ENCODE peak calls at places on chromosomes 7 and 10, in six cellular contexts. One of them, this sample, is unnamed.

GRCh38 chr10:64036996-64037666 is 515.9 kb downstream of the REEP3 start:
- DNase-seq in RCC 7860: no peak
- DNase-seq in HFF-Myc: no peak
- DNase-seq in germinal center: no peak
- DNase-seq in lung microvascular endothelial cell: no peak
- DNase-seq in PC-9: no peak
- DNase-seq in this sample: no peak

GRCh38 chr7:6338551-6339274 is 66.3 kb upstream of the CYTH3 start:
- DNase-seq in RCC 7860: no peak
- DNase-seq in HFF-Myc: no peak
- DNase-seq in germinal center: no peak
- DNase-seq in lung microvascular endothelial cell: peak
- DNase-seq in PC-9: no peak
- DNase-seq in this sample: no peak

GRCh38 chr10:9311702-9312499 is 1257.4 kb downstream of the GATA3 start:
- DNase-seq in RCC 7860: no peak
- DNase-seq in HFF-Myc: no peak
- DNase-seq in germinal center: no peak
- DNase-seq in lung microvascular endothelial cell: no peak
- DNase-seq in PC-9: no peak
- DNase-seq in this sample: no peak

GRCh38 chr7:34013421-34013820 is 108.1 kb downstream of the BMPER start:
- DNase-seq in RCC 7860: no peak
- DNase-seq in HFF-Myc: no peak
- DNase-seq in germinal center: no peak
- DNase-seq in lung microvascular endothelial cell: no peak
- DNase-seq in PC-9: no peak
- DNase-seq in this sample: no peak

GRCh38 chr7:33836797-33837355 is 68.5 kb upstream of the BMPER start:
- DNase-seq in RCC 7860: no peak
- DNase-seq in HFF-Myc: no peak
- DNase-seq in germinal center: no peak
- DNase-seq in lung microvascular endothelial cell: no peak
- DNase-seq in PC-9: no peak
- DNase-seq in this sample: no peak

GRCh38 chr7:12803542-12803941 is 116.1 kb downstream of the ARL4A start:
- DNase-seq in RCC 7860: no peak
- DNase-seq in HFF-Myc: no peak
- DNase-seq in germinal center: no peak
- DNase-seq in lung microvascular endothelial cell: no peak
- DNase-seq in PC-9: no peak
- DNase-seq in this sample: no peak

GRCh38 chr7:55533050-55533728 is 39.1 kb downstream of the VOPP1 start:
- DNase-seq in RCC 7860: no peak
- DNase-seq in HFF-Myc: no peak
- DNase-seq in germinal center: peak
- DNase-seq in lung microvascular endothelial cell: peak
- DNase-seq in PC-9: peak
- DNase-seq in this sample: no peak

GRCh38 chr10:24851595-24851994 is 100.8 kb downstream of the PRTFDC1 start:
- DNase-seq in RCC 7860: no peak
- DNase-seq in HFF-Myc: no peak
- DNase-seq in germinal center: no peak
- DNase-seq in lung microvascular endothelial cell: no peak
- DNase-seq in PC-9: no peak
- DNase-seq in this sample: peak

GRCh38 chr10:47026301-47027107 is 115.3 kb downstream of the PTPN20 start:
- DNase-seq in RCC 7860: no peak
- DNase-seq in HFF-Myc: no peak
- DNase-seq in germinal center: no peak
- DNase-seq in lung microvascular endothelial cell: no peak
- DNase-seq in PC-9: no peak
- DNase-seq in this sample: no peak

GRCh38 chr7:99372275-99373085 is 2.0 kb upstream of the ARPC1B start:
- DNase-seq in RCC 7860: peak
- DNase-seq in HFF-Myc: no peak
- DNase-seq in germinal center: no peak
- DNase-seq in lung microvascular endothelial cell: no peak
- DNase-seq in PC-9: peak
- DNase-seq in this sample: no peak

GRCh38 chr7:43785425-43785824 is 26.9 kb downstream of the BLVRA start:
- DNase-seq in RCC 7860: peak
- DNase-seq in HFF-Myc: peak
- DNase-seq in germinal center: no peak
- DNase-seq in lung microvascular endothelial cell: no peak
- DNase-seq in PC-9: peak
- DNase-seq in this sample: no peak

GRCh38 chr7:100975391-100975821 is 6.0 kb downstream of the MUC12 start:
- DNase-seq in RCC 7860: no peak
- DNase-seq in HFF-Myc: no peak
- DNase-seq in germinal center: no peak
- DNase-seq in lung microvascular endothelial cell: no peak
- DNase-seq in PC-9: no peak
- DNase-seq in this sample: no peak

GRCh38 chr10:100742067-100742771 is 3.2 kb upstream of the PAX2 start:
- DNase-seq in RCC 7860: no peak
- DNase-seq in HFF-Myc: no peak
- DNase-seq in germinal center: no peak
- DNase-seq in lung microvascular endothelial cell: no peak
- DNase-seq in PC-9: no peak
- DNase-seq in this sample: no peak

GRCh38 chr10:71763352-71764127 is 9.8 kb downstream of the VSIR start:
- DNase-seq in RCC 7860: no peak
- DNase-seq in HFF-Myc: no peak
- DNase-seq in germinal center: no peak
- DNase-seq in lung microvascular endothelial cell: no peak
- DNase-seq in PC-9: no peak
- DNase-seq in this sample: no peak

GRCh38 chr10:74975758-74976157 is 135.7 kb upstream of the SAMD8 start:
- DNase-seq in RCC 7860: no peak
- DNase-seq in HFF-Myc: no peak
- DNase-seq in germinal center: no peak
- DNase-seq in lung microvascular endothelial cell: no peak
- DNase-seq in PC-9: no peak
- DNase-seq in this sample: no peak

GRCh38 chr10:12180221-12180974 is 15.3 kb downstream of the NUDT5 start:
- DNase-seq in RCC 7860: no peak
- DNase-seq in HFF-Myc: no peak
- DNase-seq in germinal center: no peak
- DNase-seq in lung microvascular endothelial cell: no peak
- DNase-seq in PC-9: no peak
- DNase-seq in this sample: no peak

GRCh38 chr10:18298256-18298655 is 158.0 kb downstream of the CACNB2 start:
- DNase-seq in RCC 7860: no peak
- DNase-seq in HFF-Myc: no peak
- DNase-seq in germinal center: no peak
- DNase-seq in lung microvascular endothelial cell: no peak
- DNase-seq in PC-9: no peak
- DNase-seq in this sample: no peak

GRCh38 chr7:111735661-111736323 is 173.5 kb upstream of the IMMP2L start:
- DNase-seq in RCC 7860: peak
- DNase-seq in HFF-Myc: peak
- DNase-seq in germinal center: peak
- DNase-seq in lung microvascular endothelial cell: peak
- DNase-seq in PC-9: peak
- DNase-seq in this sample: peak

GRCh38 chr10:5551531-5552375 is 27.0 kb downstream of the CALML3 start:
- DNase-seq in RCC 7860: peak
- DNase-seq in HFF-Myc: no peak
- DNase-seq in germinal center: no peak
- DNase-seq in lung microvascular endothelial cell: no peak
- DNase-seq in PC-9: peak
- DNase-seq in this sample: no peak